ENCODE peak calls at places on chromosome 14, in seven cellular contexts. A is stomach, S is left ventricle myocardium inferior, V is upper lobe of right lung, E is esophagus squamous epithelium, I is Peyer's patch, X is IMR-90. G is an unnamed sample. For H3K36me3, the result is how much of the 10 kb centered on the place peaks cover.

GRCh38 chr14:101109981-101110728 is 206.6 kb upstream of the RTL1 start:
- DNase-seq in A (peak), S (no peak), V (no peak), E (no peak), I (no peak), X (no peak), G (no peak)

GRCh38 chr14:55123101-55123500 is 6.0 kb upstream of the LGALS3 start:
- DNase-seq in A (no peak), S (no peak), V (no peak), E (no peak), I (no peak), X (peak), G (no peak)

GRCh38 chr14:69804902-69805301 is 7.9 kb upstream of the SLC10A1 start:
- DNase-seq in A (no peak), S (no peak), V (no peak), E (no peak), I (no peak), X (no peak), G (no peak)

GRCh38 chr14:93686313-93686712 is 102.0 kb downstream of the PRIMA1 start:
- DNase-seq in A (no peak), S (no peak), V (no peak), E (no peak), I (no peak), X (no peak), G (no peak)

GRCh38 chr14:105204206-105204930 is 23.3 kb upstream of the NUDT14 start:
- DNase-seq in A (peak), S (peak), V (peak), E (no peak), I (peak), X (no peak), G (no peak)

GRCh38 chr14:73995977-73996378 is 23.1 kb downstream of the ENTPD5 start:
- DNase-seq in A (peak), S (no peak), V (no peak), E (no peak), I (peak), X (no peak), G (no peak)

GRCh38 chr14:104085032-104085888 is at the start of gene ASPG:
- DNase-seq in A (peak), S (peak), V (peak), E (no peak), I (peak), X (no peak), G (peak)

GRCh38 chr14:59098377-59098776 is 90.1 kb upstream of the DAAM1 start:
- DNase-seq in A (no peak), S (no peak), V (no peak), E (no peak), I (no peak), X (peak), G (no peak)

GRCh38 chr14:96383445-96383844 is 8.5 kb upstream of the AK7 start:
- DNase-seq in A (no peak), S (no peak), V (no peak), E (no peak), I (no peak), X (peak), G (no peak)

GRCh38 chr14:53501361-53502320 is 348.5 kb upstream of the DDHD1 start:
- DNase-seq in A (no peak), S (no peak), V (no peak), E (no peak), I (no peak), X (peak), G (no peak)

GRCh38 chr14:101775756-101776292 is 14.3 kb downstream of the PPP2R5C start:
- DNase-seq in A (no peak), S (no peak), V (no peak), E (no peak), I (no peak), X (no peak), G (no peak)

GRCh38 chr14:56998728-56999127 is 188.4 kb upstream of the OTX2 start:
- DNase-seq in A (no peak), S (no peak), V (no peak), E (no peak), I (no peak), X (no peak), G (no peak)

GRCh38 chr14:45135181-45135580 is 549 bp upstream of the FANCM start:
- DNase-seq in A (no peak), S (no peak), V (no peak), E (no peak), I (no peak), X (peak), G (peak)

GRCh38 chr14:100864206-100864605 is 38.3 kb downstream of the MEG3 start:
- DNase-seq in A (no peak), S (peak), V (peak), E (no peak), I (peak), X (no peak), G (no peak)

GRCh38 chr14:63492391-63492790 is 50.8 kb downstream of the PPP2R5E start:
- DNase-seq in A (no peak), S (no peak), V (no peak), E (no peak), I (no peak), X (peak), G (no peak)

GRCh38 chr14:104386281-104386841 is 193.2 kb upstream of the C14orf180 start:
- DNase-seq in A (no peak), S (no peak), V (peak), E (no peak), I (peak), X (no peak), G (no peak)

GRCh38 chr14:20314026-20314425 is 8.3 kb upstream of the TTC5 start:
- DNase-seq in A (no peak), S (no peak), V (no peak), E (no peak), I (no peak), X (no peak), G (no peak)

GRCh38 chr14:20317720-20318119 is 12.0 kb upstream of the TTC5 start:
- DNase-seq in A (no peak), S (no peak), V (peak), E (no peak), I (no peak), X (no peak), G (no peak)
- H3K36me3 ChIP-seq in A (half or more), S (half or more), V (half or more), E (under half), I (under half), X (under half), G (under half)

DNA sequence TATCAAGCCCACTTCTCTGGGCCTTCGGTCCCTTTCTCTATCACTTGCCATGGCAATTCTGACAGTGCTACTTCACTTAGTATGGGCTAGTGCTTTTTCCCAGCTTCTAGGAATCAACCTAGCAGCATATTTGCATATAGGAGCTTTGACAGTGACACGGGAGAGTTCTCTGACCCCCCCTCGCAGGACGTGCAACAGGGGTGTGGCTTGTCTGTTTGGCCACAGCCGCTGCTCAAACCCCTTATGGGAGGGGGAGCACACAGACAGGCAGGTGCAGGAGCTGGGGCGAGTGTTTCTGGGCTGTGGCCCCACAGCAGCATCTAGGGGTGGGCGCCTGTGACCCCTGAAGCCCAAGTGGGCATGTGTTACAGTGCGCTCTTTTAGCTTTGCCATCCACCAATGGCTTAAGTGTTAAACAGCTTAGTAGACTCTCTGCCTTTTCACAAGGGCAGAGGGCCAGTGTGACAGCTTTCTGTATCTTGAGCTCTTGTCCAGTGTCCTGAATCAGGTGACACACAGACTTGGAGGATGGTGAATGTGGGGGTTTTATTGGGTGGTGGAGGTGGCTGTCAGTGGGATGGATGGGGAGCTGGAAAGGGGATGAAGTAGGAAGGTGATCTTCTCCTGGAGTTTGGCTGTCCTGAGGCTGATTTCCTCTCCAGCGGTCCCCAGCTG is 229.3 kb downstream of the PCNX1 start:
- DNase-seq in A (no peak), S (no peak), V (no peak), E (no peak), I (no peak), X (no peak), G (no peak)
- TF ChIP-seq CTCF in A (no peak), S (no peak), V (no peak), E (no peak), I (no peak), X (no peak), G (no peak)

GRCh38 chr14:64769096-64770020 is 65.1 kb downstream of the PLEKHG3 start:
- DNase-seq in A (no peak), S (no peak), V (no peak), E (no peak), I (no peak), X (no peak), G (no peak)
- H3K36me3 ChIP-seq in A (under half), S (half or more), V (under half), E (under half), I (under half), X (under half), G (under half)

GRCh38 chr14:64878775-64879634 is 702 bp downstream of the SPTB start:
- DNase-seq in A (no peak), S (no peak), V (peak), E (no peak), I (no peak), X (no peak), G (peak)
- TF ChIP-seq CTCF in A (no peak), S (no peak), V (no peak), E (no peak), I (no peak), X (no peak), G (no peak)

GRCh38 chr14:75018684-75019083 is 16.0 kb downstream of the EIF2B2 start:
- DNase-seq in A (no peak), S (no peak), V (no peak), E (no peak), I (no peak), X (no peak), G (no peak)
- H3K36me3 ChIP-seq in A (half or more), S (half or more), V (half or more), E (under half), I (under half), X (under half), G (under half)

GRCh38 chr14:23446291-23446851 is 10.9 kb upstream of the MYH7 start:
- DNase-seq in A (no peak), S (no peak), V (no peak), E (no peak), I (no peak), X (no peak), G (no peak)
- TF ChIP-seq CTCF in A (no peak), S (peak), V (no peak), E (no peak), I (no peak), X (no peak), G (no peak)

G was measured in GM06990.